ENCODE peak calls at places on chromosome 13, in four cellular contexts. E is K562, V is GM12878, K is A549. W is an unnamed sample.

GRCh38 chr13:31201341-31202024 is 1.7 kb downstream of the B3GLCT start:
- DNase-seq in K (no peak), E (no peak), V (no peak), W (peak)

GRCh38 chr13:42420304-42420703 is 148.4 kb downstream of the AKAP11 start:
- DNase-seq in E (no peak), K (no peak), V (peak), W (no peak)

GRCh38 chr13:79626924-79627323 is 146.0 kb downstream of the NDFIP2 start:
- DNase-seq in E (no peak), V (no peak), K (no peak), W (no peak)

GRCh38 chr13:112010714-112011113 is 56.2 kb upstream of the SOX1 start:
- DNase-seq in K (no peak), E (no peak), V (no peak), W (no peak)

GRCh38 chr13:48094404-48094780 is 512 bp downstream of the MED4 start:
- DNase-seq in V (no peak), E (peak), K (no peak), W (peak)

GRCh38 chr13:30371649-30372265 is 50.5 kb upstream of the UBE2L5 start:
- DNase-seq in K (peak), E (no peak), V (peak), W (peak)

GRCh38 chr13:100608906-100609305 is 20.3 kb upstream of the GGACT start:
- DNase-seq in V (peak), E (peak), K (no peak), W (peak)

GRCh38 chr13:40550130-40550529 is 116.3 kb downstream of the FOXO1 start:
- DNase-seq in K (no peak), V (no peak), E (no peak), W (no peak)

GRCh38 chr13:40080676-40081075 is 425.2 kb downstream of the COG6 start:
- DNase-seq in V (no peak), E (no peak), K (no peak), W (no peak)

GRCh38 chr13:50574731-50575130 is 268.8 kb downstream of the DLEU7 start:
- DNase-seq in E (no peak), K (no peak), V (no peak), W (no peak)

GRCh38 chr13:99018418-99019180 is 40.7 kb upstream of the DOCK9 start:
- DNase-seq in K (no peak), V (no peak), E (no peak), W (no peak)

GRCh38 chr13:102091231-102091630 is 310.6 kb downstream of the FGF14 start:
- DNase-seq in K (peak), E (no peak), V (no peak), W (peak)

GRCh38 chr13:63351533-63351932 is 1935.9 kb upstream of the PCDH20 start:
- DNase-seq in K (no peak), V (no peak), E (no peak), W (no peak)

GRCh38 chr13:99345345-99345744 is 38.1 kb upstream of the GPR183 start:
- DNase-seq in V (no peak), E (no peak), K (no peak), W (no peak)

GRCh38 chr13:113839536-113840204 is 24.2 kb downstream of the GAS6 start:
- DNase-seq in V (no peak), E (no peak), K (no peak), W (no peak)

GRCh38 chr13:112056739-112057433 is 10.1 kb upstream of the SOX1 start:
- DNase-seq in K (no peak), E (no peak), V (no peak), W (no peak)

GRCh38 chr13:59865398-59865797 is 298.3 kb downstream of the DIAPH3 start:
- DNase-seq in K (peak), V (no peak), E (no peak), W (no peak)

GRCh38 chr13:89401209-89401810 is 1730.1 kb downstream of the SLITRK5 start:
- DNase-seq in E (no peak), V (no peak), K (peak), W (peak)

GRCh38 chr13:112781881-112782361 is 92.1 kb downstream of the ATP11A start:
- DNase-seq in V (no peak), K (no peak), E (no peak), W (no peak)

GRCh38 chr13:108728370-108728769 is 99.0 kb downstream of the MYO16 start:
- DNase-seq in V (no peak), E (no peak), K (peak), W (peak)
- TF ChIP-seq MYC in V (no peak), E (no peak), K (no peak), W (no peak)

DNA sequence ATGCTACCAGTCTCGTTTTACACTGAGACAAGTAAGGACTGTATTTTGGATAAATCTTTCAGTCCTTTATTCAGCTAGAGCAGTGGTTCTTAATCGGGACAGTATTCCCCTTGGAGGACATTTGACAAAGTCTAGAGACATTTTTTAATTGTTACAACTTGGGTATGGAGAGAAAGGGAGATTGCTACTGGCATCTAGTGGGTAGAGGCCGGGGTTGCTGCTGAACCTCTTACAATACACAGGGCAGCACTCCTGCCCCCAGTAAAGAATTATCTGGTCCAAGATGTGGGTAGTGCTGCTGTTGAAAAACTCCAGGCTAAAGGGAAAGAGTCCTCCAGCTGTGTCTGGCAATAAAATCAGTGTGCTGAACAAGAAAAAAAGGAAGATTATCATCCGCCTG is 334.8 kb downstream of the SLC7A1 start:
- DNase-seq in V (no peak), K (no peak), E (no peak), W (peak)
- TF ChIP-seq CTCF in V (no peak), K (no peak), E (no peak), W (peak)

GRCh38 chr13:44930907-44931676 is 58.2 kb downstream of the NUFIP1 start:
- DNase-seq in E (no peak), K (no peak), V (no peak), W (peak)
- TF ChIP-seq MYC in E (no peak), K (no peak), V (no peak), W (no peak)

GRCh38 chr13:49495783-49496762 is at the start of gene PHF11:
- DNase-seq in V (peak), E (peak), K (peak), W (peak)
- TF ChIP-seq CTCF in V (no peak), E (no peak), K (no peak), W (no peak)

DNA sequence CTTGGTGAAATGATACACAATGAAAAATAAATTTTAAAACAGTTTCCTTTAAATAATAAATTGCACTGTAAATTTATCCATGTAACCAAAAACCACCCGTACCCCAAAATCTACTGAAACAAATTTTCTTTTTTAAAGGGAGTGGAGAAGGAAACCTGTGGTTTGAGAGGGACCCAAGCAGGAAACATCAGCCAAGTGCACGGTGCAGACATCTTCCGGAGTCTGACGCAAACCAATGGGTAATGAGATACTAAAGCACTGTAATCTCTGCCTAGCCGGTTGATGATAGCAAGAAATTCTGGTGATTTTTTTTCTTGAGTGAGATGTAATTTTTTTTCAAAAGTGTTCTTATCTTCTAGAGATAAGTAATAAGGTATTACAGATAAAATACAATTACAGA is 115.4 kb downstream of the ABCC4 start:
- DNase-seq in E (no peak), V (no peak), K (no peak), W (no peak)
- TF ChIP-seq MYC in E (no peak), V (no peak), K (no peak), W (no peak)